ENCODE peak calls at places on chromosome 3, in four cellular contexts. C is dorsolateral prefrontal cortex, J is mesenchymal stem cell, B is heart left ventricle. A is an unnamed sample.

GRCh38 chr3:46922871-46923558 is 45.5 kb downstream of the PTH1R start:
- DNase-seq in C (no peak), J (no peak), B (peak; percentile 55), A (no peak)

GRCh38 chr3:176352716-176353334 is 844.5 kb downstream of the TBL1XR1 start:
- DNase-seq in C (no peak), J (peak; percentile 12), B (no peak), A (no peak)

GRCh38 chr3:43288366-43288765 is 2.0 kb downstream of the SNRK start:
- DNase-seq in C (no peak), J (peak; percentile 68), B (no peak), A (no peak)

GRCh38 chr3:98796334-98796733 is 33.2 kb downstream of the ST3GAL6 start:
- DNase-seq in C (no peak), J (no peak), B (no peak), A (no peak)

GRCh38 chr3:176663819-176664218 is 533.5 kb downstream of the TBL1XR1 start:
- DNase-seq in C (no peak), J (peak; percentile 79), B (no peak), A (no peak)

GRCh38 chr3:159252772-159253384 is 451.0 kb downstream of the MFSD1 start:
- DNase-seq in C (no peak), J (peak; percentile 73), B (no peak), A (no peak)

GRCh38 chr3:9033867-9034266 is 70.6 kb upstream of the RAD18 start:
- DNase-seq in C (no peak), J (no peak), B (no peak), A (no peak)

GRCh38 chr3:52614689-52615088 is 71.0 kb downstream of the PBRM1 start:
- DNase-seq in C (no peak), J (peak; percentile 19), B (no peak), A (no peak)

GRCh38 chr3:50689558-50689957 is 14.8 kb downstream of the DOCK3 start:
- DNase-seq in C (no peak), J (no peak), B (no peak), A (no peak)

GRCh38 chr3:50687916-50688315 is 13.2 kb downstream of the DOCK3 start:
- DNase-seq in C (no peak), J (no peak), B (no peak), A (no peak)

GRCh38 chr3:50687127-50687751 is 12.5 kb downstream of the DOCK3 start:
- DNase-seq in C (no peak), J (no peak), B (no peak), A (peak; percentile 3)
- H3K27ac ChIP-seq in C (peak overlapping the region; percentile 67), J (no peak overlapping the region), B (peak overlapping the region; percentile 51), A (no peak overlapping the region)

GRCh38 chr3:125146601-125147490 is 65.7 kb downstream of the SLC12A8 start:
- DNase-seq in C (no peak), J (no peak), B (peak; percentile 77), A (no peak)

GRCh38 chr3:125147491-125147820 is 65.1 kb downstream of the SLC12A8 start:
- DNase-seq in C (no peak), J (no peak), B (no peak), A (no peak)

GRCh38 chr3:125149462-125149861 is 63.1 kb downstream of the SLC12A8 start:
- DNase-seq in C (no peak), J (no peak), B (no peak), A (no peak)

GRCh38 chr3:125148836-125149235 is 63.7 kb downstream of the SLC12A8 start:
- DNase-seq in C (no peak), J (no peak), B (peak; percentile 78), A (no peak)

GRCh38 chr3:125148016-125148812 is 64.3 kb downstream of the SLC12A8 start:
- DNase-seq in C (no peak), J (no peak), B (no peak), A (no peak)
- H3K27ac ChIP-seq in C (no peak overlapping the region), J (no peak overlapping the region), B (peak overlapping the region; percentile 50), A (no peak overlapping the region)

GRCh38 chr3:157242836-157243235 is 82.9 kb upstream of the CCNL1 start:
- DNase-seq in C (no peak), J (no peak), B (no peak), A (no peak)

GRCh38 chr3:157248590-157249425 is 88.9 kb upstream of the CCNL1 start:
- DNase-seq in C (no peak), J (peak; percentile 93), B (peak; percentile 67), A (peak; percentile 7)

GRCh38 chr3:157251685-157252084 is 91.7 kb upstream of the CCNL1 start:
- DNase-seq in C (no peak), J (no peak), B (no peak), A (no peak)

GRCh38 chr3:157247391-157247790 is 87.4 kb upstream of the CCNL1 start:
- DNase-seq in C (no peak), J (no peak), B (no peak), A (no peak)
- H3K27ac ChIP-seq in C (peak overlapping the region; percentile 96), J (no peak overlapping the region), B (no peak overlapping the region), A (peak overlapping the region; percentile 77)

DNA sequence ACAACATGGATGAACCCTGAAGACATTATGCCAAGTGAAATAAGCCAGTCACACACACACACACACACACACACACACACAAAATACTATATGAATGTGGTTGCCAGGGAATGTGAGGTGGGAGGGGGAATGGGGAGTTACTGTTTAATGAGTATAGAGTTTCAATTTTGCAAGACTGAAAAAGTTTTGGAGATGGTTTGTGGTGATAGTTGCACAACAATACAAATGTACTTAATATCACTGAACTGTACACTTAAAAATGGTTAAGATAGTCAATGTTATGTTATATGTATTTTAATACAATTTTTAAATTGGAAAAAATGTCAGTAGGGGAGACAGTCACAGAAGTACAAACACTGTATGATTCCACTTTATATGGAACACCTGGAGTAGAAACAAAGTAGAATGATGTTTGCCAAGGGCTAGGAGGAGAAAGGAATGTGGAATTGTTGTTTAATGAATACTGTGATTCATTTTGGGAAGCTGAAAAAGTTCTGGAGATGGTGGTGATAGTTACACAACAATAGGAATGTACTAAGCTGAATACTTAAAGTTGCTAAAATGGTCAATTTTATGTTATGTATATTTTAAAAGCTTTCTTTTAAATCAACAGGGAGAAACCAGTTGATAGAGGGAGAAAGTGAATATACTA is 76.6 kb downstream of the RPL39L start:
- DNase-seq in C (no peak), J (no peak), B (no peak), A (no peak)
- H3K27ac ChIP-seq in C (no peak overlapping the region), J (peak overlapping the region; percentile 48), B (no peak overlapping the region), A (no peak overlapping the region)

GRCh38 chr3:182609575-182610156 is 183.6 kb upstream of the ATP11B start:
- DNase-seq in C (no peak), J (no peak), B (no peak), A (no peak)

GRCh38 chr3:182603501-182603900 is 189.8 kb upstream of the ATP11B start:
- DNase-seq in C (no peak), J (no peak), B (no peak), A (no peak)

GRCh38 chr3:182606905-182607504 is 186.3 kb upstream of the ATP11B start:
- DNase-seq in C (no peak), J (no peak), B (no peak), A (no peak)

GRCh38 chr3:182608876-182609275 is 184.4 kb upstream of the ATP11B start:
- DNase-seq in C (no peak), J (no peak), B (no peak), A (no peak)

DNA sequence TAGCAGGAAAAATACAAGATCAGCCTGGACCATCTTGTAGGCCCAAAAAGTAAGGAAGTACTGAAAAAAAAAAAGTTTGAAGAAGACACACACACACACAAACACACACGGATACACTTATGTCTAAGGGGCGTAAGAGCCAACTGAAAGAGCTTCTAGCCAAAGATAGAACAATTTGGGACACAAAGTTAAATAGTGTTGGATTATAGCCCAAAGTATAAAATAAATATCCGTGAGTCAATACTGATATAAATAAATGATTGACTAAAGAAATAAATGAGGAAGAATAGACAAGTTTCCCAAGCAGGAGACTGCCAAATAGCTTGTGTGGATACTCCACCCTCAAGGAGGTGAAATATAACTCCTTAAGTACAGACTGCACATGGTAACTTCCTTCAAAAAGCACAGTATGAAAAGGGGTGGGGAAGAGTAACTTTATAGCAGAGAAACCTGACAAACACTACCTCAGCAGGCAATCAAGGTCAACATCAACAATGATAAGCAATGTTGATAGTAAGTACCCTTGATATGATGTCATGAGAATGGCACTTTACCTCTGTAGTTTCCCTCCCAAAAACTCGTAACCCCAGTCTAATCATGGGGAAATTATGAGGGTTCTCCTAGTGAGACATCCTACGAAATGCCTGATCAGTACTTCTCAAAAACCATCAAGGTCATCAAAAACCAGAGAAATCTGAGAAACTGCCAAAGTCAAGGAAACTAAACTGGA is 187.3 kb upstream of the ATP11B start:
- DNase-seq in C (no peak), J (no peak), B (no peak), A (no peak)
- H3K27ac ChIP-seq in C (no peak overlapping the region), J (no peak overlapping the region), B (no peak overlapping the region), A (no peak overlapping the region)

DNA sequence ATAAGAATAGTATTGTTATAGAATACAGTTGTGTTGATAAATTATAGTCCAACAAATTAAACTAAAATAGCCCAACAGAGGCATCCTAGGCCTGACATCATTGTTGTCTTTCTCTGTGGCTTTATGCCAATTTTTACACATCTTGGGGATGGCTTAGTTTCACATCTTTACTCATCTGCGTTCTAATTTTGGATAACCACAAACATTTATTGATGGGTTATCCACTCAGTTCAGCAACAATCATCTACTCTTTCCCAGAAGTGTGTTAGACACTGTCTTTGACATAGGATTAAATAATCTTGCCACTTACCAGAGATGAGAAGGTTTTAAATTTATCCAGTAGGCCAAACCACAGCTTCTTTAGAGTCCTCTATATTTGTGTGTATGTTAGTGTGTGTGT is 120.8 kb upstream of the PHLDB2 start:
- DNase-seq in C (no peak), J (peak; percentile 60), B (no peak), A (no peak)
- H3K27ac ChIP-seq in C (no peak overlapping the region), J (peak overlapping the region; percentile 33), B (peak overlapping the region; percentile 77), A (no peak overlapping the region)

DNA sequence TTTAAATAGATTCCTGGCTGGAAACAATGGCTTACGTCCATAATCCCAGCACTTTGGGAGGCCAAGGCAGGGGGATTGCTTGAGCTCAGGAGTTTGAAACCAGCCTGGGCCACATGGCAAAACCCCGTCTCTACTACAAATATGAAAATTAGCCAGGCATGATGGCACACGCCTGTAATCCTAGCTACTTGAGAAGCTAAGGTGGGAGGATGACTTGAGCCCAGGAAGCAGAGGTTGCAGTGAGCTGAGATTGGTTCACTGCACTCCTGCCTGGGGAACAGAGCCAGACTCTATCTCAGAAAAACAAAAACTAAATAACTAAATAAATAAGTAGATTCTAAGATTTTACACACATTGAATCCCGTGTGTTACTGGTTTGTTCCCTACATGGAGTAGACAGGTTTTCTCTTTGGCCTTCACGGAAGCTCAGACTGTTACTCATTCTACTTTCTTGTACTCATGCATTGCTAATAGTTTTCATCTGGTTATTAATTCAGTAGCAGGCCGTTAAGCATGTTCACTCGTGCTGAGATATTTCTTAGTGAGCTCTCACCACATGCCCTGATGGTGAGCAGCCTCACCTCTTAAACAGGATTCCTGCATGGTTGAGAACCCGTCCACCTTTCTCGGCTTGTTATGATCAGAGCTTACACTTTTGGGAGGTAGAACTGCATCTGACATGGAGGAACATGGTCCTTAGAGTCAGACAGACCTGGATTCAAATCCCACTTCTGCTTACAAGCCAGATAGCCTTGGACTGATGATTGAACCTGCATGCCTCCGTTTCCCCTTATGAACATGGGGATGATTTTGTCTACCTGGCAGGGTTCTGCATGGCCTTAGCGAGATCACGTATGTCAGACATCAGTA is 49.1 kb downstream of the CMTM7 start:
- DNase-seq in C (no peak), J (no peak), B (no peak), A (no peak)
- H3K27ac ChIP-seq in C (no peak overlapping the region), J (no peak overlapping the region), B (no peak overlapping the region), A (no peak overlapping the region)

GRCh38 chr3:81760215-81760614 is 1.2 kb downstream of the GBE1 start:
- DNase-seq in C (no peak), J (no peak), B (no peak), A (no peak)
- H3K27ac ChIP-seq in C (peak overlapping the region; percentile 98), J (peak overlapping the region; percentile 99), B (peak overlapping the region; percentile 98), A (no peak overlapping the region)